ENCODE peak calls at places on chromosomes 2 and 18, in five cellular contexts. N is fibroblast of mammary gland, M is iPS-NIHi11, F is colonic mucosa, B is endothelial cell. T is an unnamed sample.
A peak's percentile ranks its signal among the peaks of the same experiment; 100 is the strongest.

GRCh38 chr2:84970956-84971798 is at the start of gene KCMF1:
- DNase-seq in N (peak; percentile 64), M (peak; percentile 90), F (peak; percentile 82), B (peak; percentile 38), T (peak; percentile 80)

GRCh38 chr2:67256892-67257291 is 140.2 kb upstream of the ETAA1 start:
- DNase-seq in N (peak; percentile 78), M (no peak), F (no peak), B (no peak), T (no peak)

GRCh38 chr18:10143601-10144000 is 229.8 kb downstream of the VAPA start:
- DNase-seq in N (no peak), M (no peak), F (no peak), B (no peak), T (no peak)

GRCh38 chr18:42155024-42155423 is 200.0 kb downstream of the PIK3C3 start:
- DNase-seq in N (no peak), M (no peak), F (no peak), B (no peak), T (peak; percentile 86)

GRCh38 chr2:56474412-56475158 is 290.8 kb downstream of the CCDC85A start:
- DNase-seq in N (peak; percentile 47), M (no peak), F (no peak), B (no peak), T (peak; percentile 92)

GRCh38 chr2:47992671-47993070 is 86.4 kb upstream of the FBXO11 start:
- DNase-seq in N (no peak), M (no peak), F (no peak), B (no peak), T (no peak)

GRCh38 chr2:186645999-186646398 is 47.9 kb upstream of the FAM171B start:
- DNase-seq in N (peak; percentile 26), M (no peak), F (no peak), B (no peak), T (no peak)

GRCh38 chr2:254231-254630 is 9.6 kb downstream of the SH3YL1 start:
- DNase-seq in N (no peak), M (no peak), F (no peak), B (no peak), T (peak; percentile 21)

GRCh38 chr2:183244300-183244849 is 120.1 kb downstream of the NUP35 start:
- DNase-seq in N (no peak), M (peak; percentile 26), F (no peak), B (no peak), T (peak; percentile 91)

GRCh38 chr2:159168707-159169106 is 117.8 kb downstream of the WDSUB1 start:
- DNase-seq in N (peak; percentile 28), M (no peak), F (no peak), B (no peak), T (no peak)

GRCh38 chr18:50879302-50880107 is 587 bp downstream of the ME2 start:
- DNase-seq in N (peak; percentile 43), M (no peak), F (peak; percentile 53), B (no peak), T (peak; percentile 90)

GRCh38 chr18:55763298-55763697 is 175.3 kb upstream of the TCF4 start:
- DNase-seq in N (peak; percentile 27), M (no peak), F (no peak), B (no peak), T (peak; percentile 43)

GRCh38 chr18:35851286-35851967 is 121.1 kb upstream of the RMP24 start:
- DNase-seq in N (no peak), M (peak; percentile 42), F (no peak), B (no peak), T (peak; percentile 61)

GRCh38 chr18:79766308-79766707 is 31.4 kb upstream of the KCNG2 start:
- DNase-seq in N (no peak), M (no peak), F (no peak), B (no peak), T (peak; percentile 93)

GRCh38 chr2:219551863-219552381 is 8.1 kb downstream of the TMEM198 start:
- DNase-seq in N (no peak), M (peak; percentile 52), F (peak; percentile 22), B (no peak), T (peak; percentile 76)